ENCODE peak calls at places on chromosomes 3 and 15, in seven cellular contexts. L is left ventricle myocardium inferior; U is CD8-positive, alpha-beta memory T cell; Q is IMR-90; K is uterus; A is transverse colon; J is ascending aorta. T is an unnamed sample. For H3K27me3 and H3K4me1, the result is how much of the 10 kb centered on the place peaks cover.

GRCh38 chr3:55416381-55416821 is 70.7 kb downstream of the WNT5A start:
- DNase-seq in A (no peak), J (no peak), Q (peak), U (no peak), L (no peak), K (no peak), T (no peak)

GRCh38 chr3:138426211-138426610 is 8.2 kb upstream of the ESYT3 start:
- DNase-seq in A (no peak), L (no peak), K (no peak), Q (peak), U (no peak), J (no peak), T (no peak)

GRCh38 chr3:141753399-141753798 is 9.8 kb upstream of the GRK7 start:
- DNase-seq in A (no peak), Q (no peak), U (no peak), J (no peak), L (no peak), K (no peak), T (no peak)

GRCh38 chr15:56168394-56168793 is 75.3 kb downstream of the RFX7 start:
- DNase-seq in L (no peak), J (no peak), Q (peak), K (no peak), A (no peak), U (no peak), T (no peak)

GRCh38 chr3:36840453-36840921 is 76.1 kb upstream of the DCLK3 start:
- DNase-seq in U (no peak), L (peak), A (no peak), J (no peak), Q (no peak), K (no peak), T (no peak)

GRCh38 chr3:112111785-112112402 is 21.2 kb downstream of the GCSAM start:
- DNase-seq in Q (peak), U (peak), J (no peak), L (no peak), A (peak), K (no peak), T (peak)

GRCh38 chr3:179279837-179280236 is 28.9 kb upstream of the KCNMB3 start:
- DNase-seq in K (no peak), U (no peak), Q (no peak), J (no peak), A (no peak), L (no peak), T (no peak)

GRCh38 chr3:13015286-13016082 is 57.7 kb downstream of the IQSEC1 start:
- DNase-seq in U (peak), L (no peak), K (no peak), Q (no peak), J (peak), A (peak), T (peak)

GRCh38 chr15:68401496-68402431 is 30.2 kb downstream of the ITGA11 start:
- DNase-seq in K (peak), J (peak), A (no peak), U (no peak), Q (no peak), L (no peak), T (no peak)

GRCh38 chr3:141273700-141274410 is 42.2 kb downstream of the PXYLP1 start:
- DNase-seq in J (no peak), Q (no peak), L (no peak), U (no peak), A (no peak), K (no peak), T (no peak)

GRCh38 chr3:10994311-10994710 is 1.8 kb downstream of the SLC6A1 start:
- DNase-seq in L (no peak), U (no peak), J (no peak), K (no peak), A (no peak), Q (no peak), T (no peak)

GRCh38 chr15:65032823-65033537 is 3.5 kb upstream of the MTFMT start:
- DNase-seq in U (peak), Q (peak), K (peak), A (peak), J (peak), L (peak), T (peak)

GRCh38 chr3:129000742-129001100 is 383 bp upstream of the EFCC1 start:
- DNase-seq in L (no peak), J (no peak), K (no peak), Q (no peak), U (no peak), A (no peak), T (no peak)

GRCh38 chr3:129001101-129001816 is at the start of gene EFCC1:
- DNase-seq in Q (no peak), L (peak), A (peak), U (no peak), J (peak), K (peak), T (no peak)

GRCh38 chr3:129003578-129004112 is 2.5 kb downstream of the EFCC1 start:
- DNase-seq in L (no peak), A (peak), Q (no peak), J (no peak), K (no peak), U (peak), T (peak)

GRCh38 chr3:129002573-129003569 is 1.8 kb downstream of the EFCC1 start:
- DNase-seq in A (no peak), J (no peak), U (no peak), Q (no peak), L (no peak), K (no peak), T (no peak)

GRCh38 chr3:129001817-129002572 is 891 bp downstream of the EFCC1 start:
- DNase-seq in L (no peak), Q (no peak), J (no peak), U (peak), A (no peak), K (no peak), T (no peak)
- H3K27me3 ChIP-seq in L (half or more), Q (half or more), J (under half), U (under half), A (under half), K (under half), T (under half)

GRCh38 chr15:67130673-67131601 is 65.5 kb downstream of the SMAD3 start:
- DNase-seq in Q (peak), A (no peak), L (no peak), J (no peak), U (no peak), K (peak), T (no peak)
- H3K27ac ChIP-seq in Q (peak), A (peak), L (peak), J (no peak), U (no peak), K (peak), T (peak)

DNA sequence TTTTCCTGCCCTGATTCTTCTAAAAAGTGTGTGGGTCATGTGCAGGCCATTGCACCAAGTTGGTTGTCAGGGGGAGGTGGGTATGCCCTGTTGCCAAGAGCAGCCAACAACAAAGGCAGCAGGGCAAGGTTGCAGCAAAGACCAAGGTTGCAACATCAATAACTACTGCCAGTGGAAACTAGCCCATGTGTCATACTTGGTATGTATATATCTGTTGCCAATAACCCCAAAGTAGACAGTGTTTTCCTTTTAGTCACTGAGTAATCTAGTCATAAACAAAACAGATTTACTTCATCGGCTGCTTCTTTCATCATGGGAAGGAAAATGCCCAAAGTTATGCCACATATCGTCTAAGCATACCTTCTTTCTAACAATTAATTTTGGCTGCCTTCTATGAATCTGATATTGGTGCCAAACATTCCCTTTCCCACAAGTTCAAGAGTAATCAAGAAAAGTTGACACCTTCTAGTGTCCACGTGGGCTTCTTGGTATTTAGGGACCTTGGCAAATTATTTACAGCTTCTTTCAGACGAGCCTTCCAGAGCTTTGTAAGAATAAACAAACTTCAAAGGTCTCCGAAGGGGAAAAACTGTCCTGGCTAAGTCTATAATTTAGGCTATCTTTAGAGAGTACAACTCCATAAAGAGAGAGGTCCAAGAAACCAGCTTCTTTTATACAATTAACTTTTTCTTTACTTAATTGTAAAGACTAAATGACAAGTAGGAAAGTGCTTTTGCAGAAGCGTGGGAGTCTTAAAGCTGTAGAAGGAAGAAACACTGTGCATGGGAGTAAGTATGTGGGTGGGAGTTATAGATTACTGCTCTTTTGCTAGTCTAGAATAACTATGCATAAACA is 10.1 kb upstream of the MBNL1 start:
- DNase-seq in L (peak), J (peak), A (peak), Q (peak), K (peak), U (peak), T (peak)
- H3K4me1 ChIP-seq in L (under half), J (under half), A (under half), Q (under half), K (under half), U (half or more), T (half or more)

DNA sequence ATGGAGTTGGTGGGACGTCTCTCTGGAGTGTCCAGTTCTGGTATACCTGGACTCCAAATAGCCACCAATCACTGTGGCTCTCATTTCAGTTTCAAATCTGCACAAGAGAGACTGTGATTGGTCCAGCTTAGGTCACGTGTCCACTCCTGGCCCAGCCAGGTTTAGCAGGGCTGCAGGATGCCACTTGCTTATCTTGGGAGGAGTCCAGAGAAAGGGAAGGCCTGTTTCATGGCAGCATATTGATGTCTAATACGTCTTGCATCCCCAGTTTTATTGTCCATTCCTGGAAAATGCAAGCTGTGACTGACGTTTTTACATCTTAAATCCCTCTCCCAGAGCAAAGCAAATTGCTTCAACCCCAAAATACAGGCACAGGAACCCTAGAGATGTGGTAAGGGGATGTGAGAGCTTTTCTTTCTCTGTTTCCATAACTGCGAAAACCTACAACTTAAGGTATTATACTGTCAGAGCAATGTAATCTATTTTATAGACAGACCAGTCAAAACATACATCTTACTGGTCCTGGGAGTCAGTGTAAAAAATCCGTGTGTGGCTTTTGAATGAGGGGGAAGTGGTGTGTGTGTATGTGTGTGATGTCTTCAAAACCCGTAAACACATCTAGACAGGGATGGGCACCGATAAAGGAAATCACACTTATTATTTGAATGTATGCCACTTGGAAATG is 274.4 kb downstream of the TLE3 start:
- DNase-seq in J (no peak), A (no peak), U (no peak), Q (peak), L (no peak), K (no peak), T (no peak)
- H3K27me3 ChIP-seq in J (under half), A (under half), U (under half), Q (under half), L (half or more), K (under half), T (under half)

DNA sequence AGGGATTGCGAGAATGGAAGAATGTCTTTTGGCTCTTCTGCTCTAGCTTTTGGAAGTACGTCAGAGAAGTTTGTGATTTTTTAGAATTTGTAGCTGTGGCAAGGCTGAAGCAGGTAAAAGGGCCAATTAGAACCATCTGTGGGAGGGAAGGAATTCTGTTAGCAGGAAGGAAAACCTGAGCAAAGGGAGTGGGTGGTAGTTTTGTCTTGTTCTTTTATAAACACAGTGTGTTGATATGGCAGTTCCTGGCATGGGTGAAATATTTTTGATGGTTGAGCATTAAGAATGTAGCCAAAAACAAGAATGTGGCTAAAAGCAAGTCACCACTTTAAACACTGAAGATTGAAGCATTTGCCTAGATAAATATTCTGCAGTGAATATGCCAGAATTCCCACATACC is 23.8 kb downstream of the DAG1 start:
- DNase-seq in J (no peak), A (no peak), K (no peak), U (no peak), Q (peak), L (no peak), T (no peak)
- H3K27ac ChIP-seq in J (peak), A (no peak), K (peak), U (no peak), Q (no peak), L (no peak), T (no peak)

DNA sequence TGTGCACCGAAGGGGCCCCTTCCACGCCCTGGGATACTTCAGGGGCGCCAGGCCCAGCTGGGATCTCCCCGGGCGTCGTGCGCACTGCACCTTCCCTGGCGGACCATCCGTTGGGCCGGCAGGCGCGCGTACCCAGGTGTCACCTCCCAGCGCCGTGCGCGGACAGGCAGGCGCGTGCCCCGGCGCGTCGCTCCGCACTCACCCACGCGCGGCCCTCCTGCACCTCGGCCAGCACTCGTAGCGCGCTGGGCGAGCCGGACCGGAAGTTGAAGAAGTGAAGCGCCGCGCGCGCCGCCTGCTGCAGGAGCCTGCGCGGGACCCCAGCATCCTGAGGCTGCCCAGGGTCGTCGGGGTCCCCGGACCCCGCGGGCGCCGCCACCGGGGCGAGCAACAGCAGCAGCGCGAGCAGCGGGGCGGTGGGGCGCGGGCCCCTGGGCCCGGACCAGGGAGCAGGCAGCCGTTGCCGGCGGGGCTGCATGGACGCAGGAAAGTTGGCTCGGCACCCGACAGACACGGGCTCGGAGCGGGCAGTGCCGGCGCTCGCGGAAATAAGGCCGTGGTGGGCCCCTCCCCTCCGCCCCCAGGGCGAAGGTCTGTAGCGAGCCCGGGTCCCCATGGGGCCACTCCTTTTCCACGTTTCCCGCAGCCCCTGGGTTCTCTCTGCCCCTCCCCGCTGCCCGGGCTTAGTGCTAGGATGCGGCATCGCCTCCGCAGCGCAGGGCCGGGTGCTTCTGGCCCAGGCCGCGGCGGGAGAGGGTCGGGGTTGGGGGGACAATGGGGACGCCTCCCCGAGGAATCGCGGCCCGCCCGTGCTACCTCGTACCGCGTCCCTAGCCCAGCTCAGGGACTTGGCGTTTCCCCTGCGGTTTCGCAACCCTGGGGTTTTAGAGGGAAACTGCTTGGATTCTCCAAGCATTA is at the start of gene RARRES1:
- DNase-seq in U (peak), J (peak), L (peak), A (peak), Q (peak), K (peak), T (no peak)
- H3K4me1 ChIP-seq in U (under half), J (under half), L (under half), A (under half), Q (under half), K (under half), T (under half)

T was measured in effector memory CD4-positive, alpha-beta T cell.